ENCODE peak calls at places on chromosomes 16 and 17, in nine cellular contexts. Z, T, E, L, F, A, V, N and C are unnamed samples.

GRCh38 chr16:84453061-84453752 is 51.3 kb downstream of the MEAK7 start:
- DNase-seq in Z (no peak), T (no peak), E (no peak), L (no peak), F (peak), A (no peak), V (no peak), N (no peak), C (no peak)

GRCh38 chr17:35804658-35805192 is 4.6 kb upstream of the TAF15 start:
- DNase-seq in Z (no peak), T (peak), E (no peak), L (no peak), F (no peak), A (peak), V (no peak), N (peak), C (peak)

GRCh38 chr16:56075732-56076131 is 115.6 kb upstream of the GNAO1 start:
- DNase-seq in Z (no peak), T (no peak), E (no peak), L (no peak), F (no peak), A (no peak), V (no peak), N (no peak), C (no peak)

GRCh38 chr17:3502466-3502865 is 26.7 kb downstream of the ASPA start:
- DNase-seq in Z (no peak), T (no peak), E (no peak), L (no peak), F (no peak), A (no peak), V (no peak), N (no peak), C (no peak)

GRCh38 chr16:83392743-83393142 is 415.0 kb upstream of the HSBP1 start:
- DNase-seq in Z (no peak), T (no peak), E (no peak), L (no peak), F (no peak), A (no peak), V (no peak), N (no peak), C (no peak)

GRCh38 chr16:89921699-89922476 is 1.3 kb upstream of the TUBB3 start:
- DNase-seq in Z (no peak), T (peak), E (no peak), L (peak), F (no peak), A (peak), V (peak), N (peak), C (no peak)

GRCh38 chr17:8948462-8948861 is 17.0 kb downstream of the PIK3R5 start:
- DNase-seq in Z (no peak), T (no peak), E (no peak), L (no peak), F (no peak), A (no peak), V (no peak), N (no peak), C (no peak)

GRCh38 chr17:80248894-80249710 is 11.6 kb upstream of the RNF213 start:
- DNase-seq in Z (no peak), T (no peak), E (no peak), L (no peak), F (peak), A (no peak), V (no peak), N (no peak), C (no peak)

GRCh38 chr17:13030459-13031305 is 12.9 kb upstream of the ELAC2 start:
- DNase-seq in Z (no peak), T (no peak), E (no peak), L (peak), F (no peak), A (peak), V (no peak), N (no peak), C (no peak)

GRCh38 chr16:12558641-12559040 is 245.0 kb downstream of the CPPED1 start:
- DNase-seq in Z (no peak), T (no peak), E (no peak), L (no peak), F (no peak), A (no peak), V (no peak), N (no peak), C (no peak)

GRCh38 chr16:13961099-13961811 is 41.3 kb downstream of the ERCC4 start:
- DNase-seq in Z (no peak), T (no peak), E (no peak), L (no peak), F (no peak), A (peak), V (no peak), N (no peak), C (no peak)

GRCh38 chr17:31510273-31511175 is 119.0 kb downstream of the RAB11FIP4 start:
- DNase-seq in Z (peak), T (no peak), E (no peak), L (no peak), F (peak), A (peak), V (no peak), N (peak), C (no peak)

GRCh38 chr16:3961449-3961849 is 80.9 kb upstream of the CREBBP start:
- DNase-seq in Z (no peak), T (no peak), E (no peak), L (no peak), F (no peak), A (peak), V (no peak), N (no peak), C (no peak)

GRCh38 chr16:52573365-52574104 is 26.6 kb upstream of the TOX3 start:
- DNase-seq in Z (no peak), T (no peak), E (peak), L (no peak), F (no peak), A (no peak), V (no peak), N (no peak), C (no peak)

GRCh38 chr17:81040791-81041337 is 5.9 kb downstream of the BAIAP2 start:
- DNase-seq in Z (no peak), T (peak), E (no peak), L (peak), F (no peak), A (no peak), V (peak), N (no peak), C (no peak)

GRCh38 chr16:31710134-31710533 is 163.5 kb upstream of the ZNF267 start:
- DNase-seq in Z (no peak), T (no peak), E (no peak), L (no peak), F (no peak), A (no peak), V (no peak), N (no peak), C (no peak)

GRCh38 chr16:88382491-88383400 is at the start of gene ZNF469:
- DNase-seq in Z (no peak), T (no peak), E (peak), L (peak), F (peak), A (peak), V (peak), N (no peak), C (no peak)

GRCh38 chr17:74904687-74905409 is 11.4 kb upstream of the FADS6 start:
- DNase-seq in Z (no peak), T (no peak), E (no peak), L (no peak), F (no peak), A (no peak), V (no peak), N (no peak), C (no peak)

GRCh38 chr17:8117980-8118768 is at the start of gene ALOXE3:
- DNase-seq in Z (no peak), T (peak), E (no peak), L (peak), F (peak), A (peak), V (peak), N (no peak), C (peak)

GRCh38 chr17:76737676-76738467 is at the start of gene MFSD11:
- DNase-seq in Z (peak), T (peak), E (peak), L (peak), F (peak), A (peak), V (peak), N (peak), C (peak)

GRCh38 chr16:8718753-8719386 is 44.5 kb downstream of the ABAT start:
- DNase-seq in Z (no peak), T (no peak), E (no peak), L (no peak), F (no peak), A (no peak), V (no peak), N (no peak), C (no peak)

GRCh38 chr17:60901806-60902205 is 224.2 kb downstream of the BCAS3 start:
- DNase-seq in Z (no peak), T (no peak), E (no peak), L (no peak), F (no peak), A (peak), V (no peak), N (no peak), C (no peak)

GRCh38 chr16:54286330-54287017 is at the start of gene IRX3:
- DNase-seq in Z (peak), T (peak), E (peak), L (peak), F (no peak), A (peak), V (peak), N (peak), C (peak)

GRCh38 chr17:17669081-17669850 is 12.0 kb upstream of the RAI1 start:
- DNase-seq in Z (no peak), T (no peak), E (no peak), L (no peak), F (no peak), A (peak), V (no peak), N (no peak), C (no peak)

GRCh38 chr16:48870141-48870540 is 260.2 kb upstream of the N4BP1 start:
- DNase-seq in Z (no peak), T (no peak), E (no peak), L (no peak), F (no peak), A (no peak), V (no peak), N (no peak), C (no peak)

GRCh38 chr17:51407576-51407975 is 147.2 kb downstream of the UTP18 start:
- DNase-seq in Z (no peak), T (no peak), E (no peak), L (no peak), F (no peak), A (no peak), V (no peak), N (no peak), C (no peak)
- TF ChIP-seq CTCF in Z (no peak), T (no peak), E (no peak), L (no peak), F (no peak), A (no peak), V (no peak), N (no peak), C (no peak)

GRCh38 chr16:371729-372521 is 1.6 kb upstream of the MRPL28 start:
- DNase-seq in Z (no peak), T (no peak), E (no peak), L (peak), F (peak), A (no peak), V (peak), N (no peak), C (no peak)

GRCh38 chr16:370980-371728 is 816 bp upstream of the MRPL28 start:
- DNase-seq in Z (no peak), T (no peak), E (no peak), L (peak), F (peak), A (no peak), V (no peak), N (no peak), C (no peak)

GRCh38 chr16:369275-369865 is 968 bp downstream of the MRPL28 start:
- DNase-seq in Z (no peak), T (no peak), E (no peak), L (peak), F (peak), A (no peak), V (no peak), N (no peak), C (no peak)

GRCh38 chr16:369866-370436 is 387 bp downstream of the MRPL28 start:
- DNase-seq in Z (no peak), T (no peak), E (no peak), L (peak), F (peak), A (no peak), V (peak), N (no peak), C (no peak)

GRCh38 chr16:370443-370842 is at the start of gene MRPL28:
- DNase-seq in Z (peak), T (peak), E (peak), L (peak), F (peak), A (peak), V (peak), N (peak), C (peak)
- TF ChIP-seq POLR2A in Z (no peak), T (no peak), E (no peak), L (no peak), F (peak), A (no peak), V (no peak), N (peak), C (no peak)

GRCh38 chr16:46690281-46691178 is 1.1 kb downstream of the ORC6 start:
- DNase-seq in Z (no peak), T (no peak), E (no peak), L (no peak), F (peak), A (peak), V (no peak), N (no peak), C (no peak)

GRCh38 chr16:46691720-46692119 is 2.3 kb downstream of the ORC6 start:
- DNase-seq in Z (no peak), T (no peak), E (no peak), L (no peak), F (no peak), A (peak), V (no peak), N (no peak), C (no peak)

GRCh38 chr16:46688657-46689491 is at the start of gene VPS35:
- DNase-seq in Z (peak), T (peak), E (peak), L (peak), F (peak), A (peak), V (peak), N (peak), C (peak)

GRCh38 chr16:46688101-46688656 is 799 bp downstream of the VPS35 start:
- DNase-seq in Z (peak), T (peak), E (peak), L (no peak), F (peak), A (peak), V (no peak), N (peak), C (no peak)

DNA sequence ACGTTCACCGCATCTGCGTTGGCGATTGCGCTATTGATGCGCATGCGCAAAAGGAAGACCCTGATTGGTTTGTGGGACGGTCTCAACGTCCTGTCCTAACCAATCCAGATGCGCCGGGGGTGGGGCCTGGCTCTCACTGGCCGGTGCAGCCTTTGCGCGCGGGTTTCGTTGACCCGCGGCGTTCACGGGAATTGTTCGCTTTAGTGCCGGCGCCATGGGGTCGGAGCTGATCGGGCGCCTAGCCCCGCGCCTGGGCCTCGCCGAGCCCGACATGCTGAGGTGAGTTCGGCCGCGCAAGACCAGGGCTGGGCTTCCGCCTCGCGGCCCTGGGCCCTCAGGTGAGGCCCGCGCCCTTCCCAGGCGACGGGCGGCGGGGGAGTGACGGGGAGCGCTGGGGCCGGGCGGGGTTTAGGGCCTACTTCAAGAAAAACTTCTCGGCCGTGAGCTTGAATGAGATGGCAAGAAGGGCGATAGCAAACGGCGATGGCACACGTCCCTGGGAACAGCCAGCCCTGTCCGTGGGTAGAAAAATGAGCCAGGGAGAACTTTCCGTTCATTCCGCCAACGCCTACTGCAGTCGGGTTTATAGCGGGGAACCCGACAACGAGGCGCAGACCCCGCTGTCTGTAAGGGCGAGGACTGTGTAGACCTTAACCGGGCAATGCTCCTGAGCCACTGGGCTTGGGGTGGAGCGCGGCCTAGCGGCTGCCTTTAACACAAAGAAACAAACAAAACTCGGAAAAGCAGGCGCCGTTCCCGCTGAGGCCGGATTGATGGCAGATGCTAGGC is at the start of gene ORC6:
- DNase-seq in Z (peak), T (peak), E (peak), L (peak), F (peak), A (peak), V (peak), N (peak), C (peak)
- TF ChIP-seq CTCF in Z (no peak), T (peak), E (no peak), L (peak), F (peak), A (peak), V (peak), N (peak), C (no peak)

DNA sequence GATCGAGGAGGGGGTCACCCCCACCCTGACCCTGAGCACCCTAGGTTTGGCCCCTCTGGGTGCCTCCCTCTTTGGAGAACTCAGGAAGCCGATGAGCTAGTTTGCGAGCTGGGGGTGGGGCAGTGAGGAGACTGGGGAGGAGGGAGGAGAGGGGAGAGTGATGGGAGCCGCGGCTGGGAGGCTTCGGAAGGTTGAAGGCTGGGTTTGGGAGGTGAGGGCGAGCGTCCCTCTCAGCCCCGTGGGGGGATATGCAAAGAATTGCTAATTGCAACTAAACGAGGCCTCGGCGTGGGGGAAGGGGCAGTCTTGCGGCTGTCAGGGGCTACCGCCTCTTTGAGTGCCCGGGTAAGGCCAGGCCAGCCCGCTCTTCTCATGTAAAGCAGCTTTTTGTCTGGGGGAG is 17.6 kb upstream of the FZD2 start:
- DNase-seq in Z (no peak), T (no peak), E (no peak), L (peak), F (no peak), A (no peak), V (no peak), N (no peak), C (no peak)
- TF ChIP-seq POLR2A in Z (no peak), T (no peak), E (no peak), L (no peak), F (no peak), A (no peak), V (no peak), N (no peak), C (no peak)

DNA sequence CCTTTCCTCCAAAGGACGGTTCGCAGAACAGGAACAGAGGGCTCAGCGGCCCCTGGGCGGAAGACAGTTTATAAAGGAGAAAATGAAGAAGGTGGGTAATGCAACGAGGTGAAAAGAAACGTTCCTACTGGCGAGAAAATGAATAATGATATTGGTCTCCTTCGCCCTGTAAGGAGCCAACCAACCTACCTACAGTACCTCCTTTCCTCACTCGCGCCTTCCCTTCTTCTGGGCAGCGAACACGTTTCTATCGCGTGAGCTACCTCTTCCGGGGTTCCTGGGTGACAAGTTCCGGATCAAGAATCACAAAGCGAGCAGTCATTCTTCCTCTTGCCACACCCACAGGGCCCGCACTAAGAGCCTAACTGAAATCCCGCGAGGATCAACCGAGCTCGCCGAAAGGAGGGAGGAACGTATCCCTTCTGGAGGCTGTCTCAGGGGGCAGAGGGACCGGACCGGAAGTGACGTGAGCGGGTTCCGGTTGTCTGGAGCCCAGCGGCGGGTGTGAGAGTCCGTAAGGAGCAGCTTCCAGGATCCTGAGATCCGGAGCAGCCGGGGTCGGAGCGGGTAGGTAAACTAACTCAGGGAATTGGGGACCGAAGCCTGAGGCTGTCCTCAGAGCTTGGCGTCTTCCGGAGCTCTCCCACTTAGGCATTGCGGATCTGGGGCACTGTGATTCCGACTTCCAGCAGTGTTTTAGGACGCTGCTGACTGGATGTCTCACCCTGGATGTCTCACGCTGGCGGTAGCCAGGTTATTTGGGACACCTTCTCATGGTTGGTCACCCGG is at the start of the genes PTRH2 and VMP1:
- DNase-seq in Z (peak), T (peak), E (peak), L (peak), F (peak), A (peak), V (peak), N (peak), C (peak)
- TF ChIP-seq CTCF in Z (no peak), T (no peak), E (no peak), L (no peak), F (peak), A (no peak), V (no peak), N (no peak), C (no peak)

GRCh38 chr17:38850374-38850773 is 3.1 kb downstream of the RPL23 start:
- DNase-seq in Z (no peak), T (no peak), E (no peak), L (no peak), F (no peak), A (no peak), V (no peak), N (no peak), C (no peak)
- TF ChIP-seq POLR2A in Z (no peak), T (no peak), E (no peak), L (no peak), F (no peak), A (no peak), V (no peak), N (no peak), C (no peak)

DNA sequence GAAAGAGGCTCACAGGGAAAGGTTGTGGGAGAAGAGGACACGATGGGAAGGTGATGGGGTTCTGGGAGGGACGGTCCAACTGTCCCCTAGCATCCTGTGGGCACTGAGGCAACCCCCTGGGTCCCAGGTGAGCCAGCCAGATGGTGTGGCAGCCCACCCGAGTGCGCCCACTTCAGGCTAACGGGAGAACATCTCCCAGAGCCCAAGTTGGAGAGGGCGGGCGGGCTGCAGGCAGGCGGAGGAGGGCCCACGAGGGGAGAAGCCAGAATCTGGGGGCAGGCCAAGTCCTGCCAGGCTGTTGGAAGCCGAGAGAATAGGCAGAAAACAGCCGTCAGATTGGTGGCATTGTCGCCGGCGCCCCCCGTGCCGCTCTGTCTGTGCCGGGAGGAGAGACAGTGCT is 13.8 kb upstream of the ABCC3 start:
- DNase-seq in Z (no peak), T (no peak), E (no peak), L (peak), F (no peak), A (no peak), V (no peak), N (no peak), C (no peak)
- TF ChIP-seq CTCF in Z (no peak), T (no peak), E (no peak), L (peak), F (no peak), A (no peak), V (no peak), N (no peak), C (no peak)

GRCh38 chr16:85611455-85612190 is 1.5 kb upstream of the GSE1 start:
- DNase-seq in Z (peak), T (peak), E (peak), L (peak), F (peak), A (peak), V (peak), N (peak), C (peak)
- TF ChIP-seq POLR2A in Z (peak), T (no peak), E (peak), L (no peak), F (no peak), A (no peak), V (no peak), N (peak), C (no peak)